ENCODE peak calls at places on chromosome 10, in seven cellular contexts. X is neuronal stem cell, D is GM23248, F is fibroblast of lung, A is neural progenitor cell, C is PC-9, S is astrocyte. K is an unnamed sample.
A peak's percentile ranks its signal among the peaks of the same experiment; 100 is the strongest.

GRCh38 chr10:24722676-24723385 is 856 bp downstream of the ARHGAP21 start:
- DNase-seq in C (no peak), S (no peak), A (peak; percentile 88), F (peak; percentile 56), D (peak; percentile 84), X (peak; percentile 60), K (peak; percentile 38)

GRCh38 chr10:50545846-50546245 is 77.9 kb downstream of the SGMS1 start:
- DNase-seq in X (no peak), S (peak; percentile 23), A (no peak), C (no peak), D (no peak), F (peak; percentile 44), K (no peak)

GRCh38 chr10:23439920-23440875 is 1.3 kb downstream of the OTUD1 start:
- DNase-seq in A (peak; percentile 57), C (no peak), F (peak; percentile 34), X (peak; percentile 18), D (peak; percentile 85), S (peak; percentile 16), K (peak; percentile 53)

GRCh38 chr10:58189269-58189668 is 78.4 kb downstream of the IPMK start:
- DNase-seq in F (peak; percentile 71), X (no peak), D (peak; percentile 23), A (no peak), S (peak; percentile 65), C (no peak), K (peak; percentile 56)

GRCh38 chr10:72337039-72337629 is 17.6 kb downstream of the DNAJB12 start:
- DNase-seq in D (peak; percentile 81), C (peak; percentile 52), S (no peak), F (peak; percentile 40), A (peak; percentile 84), X (peak; percentile 64), K (peak; percentile 60)

GRCh38 chr10:62911210-62911963 is 95.2 kb upstream of the EGR2 start:
- DNase-seq in D (peak; percentile 19), F (no peak), S (no peak), A (peak; percentile 84), X (peak; percentile 46), C (no peak), K (no peak)

GRCh38 chr10:25261571-25261970 is 86.8 kb downstream of the GPR158 start:
- DNase-seq in D (no peak), F (no peak), C (no peak), S (no peak), A (no peak), X (no peak), K (no peak)

GRCh38 chr10:43360086-43360485 is 11.3 kb upstream of the FXYD4 start:
- DNase-seq in A (no peak), F (no peak), X (no peak), S (no peak), D (peak; percentile 27), C (no peak), K (peak; percentile 50)

GRCh38 chr10:58660577-58661255 is 148.0 kb downstream of the BICC1 start:
- DNase-seq in D (peak; percentile 48), C (no peak), A (no peak), S (peak; percentile 73), X (no peak), F (peak; percentile 77), K (no peak)

GRCh38 chr10:18532881-18533535 is 118.4 kb downstream of the NSUN6 start:
- DNase-seq in D (no peak), X (no peak), S (no peak), C (no peak), A (no peak), F (no peak), K (no peak)

GRCh38 chr10:110430369-110431273 is 67.1 kb upstream of the DUSP5 start:
- DNase-seq in C (no peak), A (no peak), X (no peak), S (no peak), D (no peak), F (no peak), K (no peak)

GRCh38 chr10:113528876-113529275 is 24.0 kb upstream of the HABP2 start:
- DNase-seq in C (no peak), A (no peak), X (no peak), F (no peak), S (no peak), D (no peak), K (no peak)

DNA sequence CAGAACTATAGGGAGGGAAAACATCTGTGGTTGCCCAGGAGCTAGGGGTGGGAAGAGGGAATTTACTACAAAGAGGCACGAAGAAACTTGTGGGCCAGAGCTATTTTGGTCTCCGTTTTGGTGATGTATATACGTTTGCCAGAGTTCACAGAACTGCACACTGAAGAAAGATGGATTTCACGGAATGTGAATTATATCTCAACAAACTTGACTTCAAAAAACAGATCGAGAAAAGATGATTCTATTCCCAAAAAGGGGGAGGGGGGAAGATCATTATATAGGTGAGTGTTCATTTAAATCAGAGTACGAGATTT is 337 bp upstream of the AS3MT start:
- DNase-seq in A (no peak), D (peak; percentile 5), X (no peak), S (no peak), F (no peak), C (no peak), K (no peak)
- H2AFZ ChIP-seq in A (peak overlapping the region; percentile 92), D (peak overlapping the region; percentile 79), X (peak overlapping the region; percentile 86), S (peak overlapping the region; percentile 72), F (peak overlapping the region; percentile 88), C (no peak overlapping the region), K (peak overlapping the region; percentile 70)

DNA sequence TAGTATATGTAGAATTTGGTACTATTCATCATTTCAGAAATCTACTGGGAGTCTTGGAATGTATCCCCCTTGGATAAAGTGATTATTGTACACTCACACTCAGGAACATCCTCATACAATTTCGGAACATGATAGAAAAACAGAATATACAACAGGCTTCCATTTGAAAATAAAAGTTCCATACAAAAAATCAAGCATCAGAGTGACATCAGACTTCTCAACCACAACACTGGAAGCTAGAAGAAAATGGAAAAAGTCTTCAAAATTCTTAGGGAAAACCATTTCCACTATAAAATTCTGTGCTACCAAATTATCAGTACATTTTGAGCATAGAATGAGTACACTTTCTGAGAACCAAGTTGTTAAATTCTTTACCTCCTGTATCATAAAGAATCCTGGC is 8.8 kb downstream of the LYZL1 start:
- DNase-seq in D (no peak), X (no peak), S (peak; percentile 27), C (no peak), F (peak; percentile 24), A (no peak), K (no peak)
- H3K9me3 ChIP-seq in D (no peaks in the 10 kb centered on the region), X (peaks cover 6% of the 10 kb centered on the region), S (peaks cover 26% of the 10 kb centered on the region), C (no peaks in the 10 kb centered on the region), F (no peaks in the 10 kb centered on the region), A (peaks cover 16% of the 10 kb centered on the region), K (peaks cover 7% of the 10 kb centered on the region)

GRCh38 chr10:92079003-92079402 is 155.4 kb downstream of the BTAF1 start:
- DNase-seq in S (no peak), D (no peak), X (no peak), F (no peak), A (no peak), C (no peak), K (no peak)
- H2AFZ ChIP-seq in S (no peak overlapping the region), D (no peak overlapping the region), X (no peak overlapping the region), F (no peak overlapping the region), A (no peak overlapping the region), C (no peak overlapping the region), K (no peak overlapping the region)

DNA sequence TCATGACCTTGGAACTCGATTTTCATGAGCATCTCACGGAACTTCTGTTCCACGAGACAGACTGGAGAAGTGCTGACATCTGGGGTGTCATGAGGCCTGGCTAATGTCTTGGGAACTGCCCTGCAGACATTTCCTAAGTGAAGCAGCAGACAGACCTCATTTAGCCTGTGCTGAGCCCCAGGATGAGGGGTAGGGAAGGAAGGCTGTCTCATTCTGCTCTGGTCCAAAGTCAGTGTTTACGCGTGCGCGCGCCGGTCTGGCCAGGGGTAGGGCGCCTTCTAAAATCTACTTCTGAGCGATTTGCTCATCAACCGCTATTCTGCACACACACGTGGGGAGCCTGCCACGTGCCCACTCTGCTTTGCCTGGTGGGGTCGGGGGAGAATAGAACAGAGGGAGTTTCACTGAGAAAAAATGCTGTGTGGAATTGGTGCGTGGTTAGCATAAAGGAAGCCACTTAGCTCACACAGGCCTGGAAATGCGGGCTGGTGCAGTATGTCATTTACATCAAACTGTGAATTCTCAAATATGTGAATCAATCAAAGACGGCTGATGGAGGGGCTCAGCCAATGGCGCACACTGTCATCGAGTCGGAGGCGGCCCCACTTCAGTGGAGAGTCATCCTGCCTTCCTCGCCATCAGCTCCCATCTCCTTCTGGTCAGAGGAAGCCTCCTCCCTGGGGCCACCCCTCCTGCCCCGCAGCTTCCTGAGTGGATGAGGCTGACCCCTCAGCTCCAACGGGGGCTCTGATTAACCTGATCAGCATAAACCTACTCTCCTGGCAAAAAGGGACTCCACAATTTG is 335.1 kb downstream of the ADARB2 start:
- DNase-seq in A (no peak), S (no peak), D (no peak), X (no peak), C (no peak), F (no peak), K (no peak)
- H3K9me3 ChIP-seq in A (no peaks in the 10 kb centered on the region), S (peaks cover 6% of the 10 kb centered on the region), D (no peaks in the 10 kb centered on the region), X (no peaks in the 10 kb centered on the region), C (no peaks in the 10 kb centered on the region), F (no peaks in the 10 kb centered on the region), K (no peaks in the 10 kb centered on the region)

K was measured in PC-3.